ENCODE peak calls at places on chromosomes 3 and 15, in five cellular contexts. O, X, I, J and V are unnamed samples.

GRCh38 chr3:105284876-105285275 is 81.8 kb upstream of the ALCAM start:
- DNase-seq in O (no peak), X (no peak), I (peak; percentile 88), J (no peak), V (no peak)

GRCh38 chr15:68408526-68408925 is 23.4 kb downstream of the ITGA11 start:
- DNase-seq in O (no peak), X (no peak), I (no peak), J (peak; percentile 20), V (no peak)

GRCh38 chr3:127114337-127115070 is 78.4 kb upstream of the PRR23E start:
- DNase-seq in O (no peak), X (no peak), I (no peak), J (no peak), V (no peak)

GRCh38 chr3:16399473-16399872 is 114.0 kb downstream of the RFTN1 start:
- DNase-seq in O (peak; percentile 57), X (no peak), I (peak; percentile 50), J (no peak), V (no peak)

GRCh38 chr3:127141921-127142730 is 50.8 kb upstream of the PRR23E start:
- DNase-seq in O (no peak), X (no peak), I (peak; percentile 78), J (no peak), V (no peak)

GRCh38 chr3:77038928-77039605 is 832 bp upstream of the ROBO2 start:
- DNase-seq in O (no peak), X (no peak), I (peak; percentile 42), J (no peak), V (no peak)

GRCh38 chr3:49076627-49077026 is 17.2 kb downstream of the QRICH1 start:
- DNase-seq in O (no peak), X (no peak), I (peak; percentile 33), J (no peak), V (no peak)

GRCh38 chr3:124514681-124515080 is 215.6 kb upstream of the UMPS start:
- DNase-seq in O (no peak), X (no peak), I (peak; percentile 52), J (no peak), V (no peak)

GRCh38 chr3:187040637-187041361 is 98.5 kb downstream of the RPL39L start:
- DNase-seq in O (no peak), X (no peak), I (peak; percentile 66), J (no peak), V (no peak)

GRCh38 chr3:36777424-36778218 is 13.3 kb upstream of the DCLK3 start:
- DNase-seq in O (no peak), X (no peak), I (no peak), J (no peak), V (no peak)

GRCh38 chr3:30810617-30811016 is 83.8 kb downstream of the GADL1 start:
- DNase-seq in O (no peak), X (no peak), I (no peak), J (no peak), V (no peak)

GRCh38 chr3:194373912-194374311 is 4.4 kb upstream of the LRRC15 start:
- DNase-seq in O (no peak), X (no peak), I (no peak), J (no peak), V (no peak)

GRCh38 chr15:41695750-41696436 is 35.7 kb downstream of the MGA start:
- DNase-seq in O (peak; percentile 79), X (no peak), I (peak; percentile 17), J (no peak), V (peak; percentile 55)
- TF ChIP-seq CTCF in O (peak; percentile 49), X (no peak), I (no peak), J (peak; percentile 35), V (peak; percentile 48)

DNA sequence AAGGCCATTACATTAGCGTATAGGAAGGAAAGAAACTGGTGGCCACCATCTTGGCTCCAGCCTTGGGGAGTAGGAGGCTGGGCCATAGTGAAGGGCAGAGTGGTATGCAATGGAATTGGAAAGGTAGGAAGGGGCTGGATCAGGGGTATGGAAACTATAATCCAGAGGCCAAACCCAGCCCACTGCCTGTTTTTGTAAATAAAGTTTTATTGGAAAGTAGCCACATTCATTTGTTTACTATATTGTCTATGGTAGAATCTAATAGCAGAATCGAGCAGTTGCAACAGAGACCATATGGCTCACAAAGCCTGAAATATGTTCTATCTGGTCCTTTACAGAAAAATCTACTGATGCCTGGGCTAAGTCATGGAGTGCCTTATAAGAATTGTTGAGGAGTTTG is 14.1 kb upstream of the SH3BP5 start:
- DNase-seq in O (no peak), X (no peak), I (no peak), J (no peak), V (no peak)
- H3K4me3 ChIP-seq in O (no peak overlapping the region), X (no peak overlapping the region), I (no peak overlapping the region), J (no peak overlapping the region), V (no peak overlapping the region)

GRCh38 chr3:4584537-4585249 is 91.5 kb downstream of the ITPR1 start:
- DNase-seq in O (peak; percentile 35), X (no peak), I (no peak), J (no peak), V (no peak)
- TF ChIP-seq CTCF in O (no peak), X (peak; percentile 25), I (no peak), J (no peak), V (no peak)

GRCh38 chr3:73055583-73056364 is 5.7 kb upstream of the EBLN2 start:
- DNase-seq in O (no peak), X (no peak), I (peak; percentile 45), J (no peak), V (no peak)
- H3K4me3 ChIP-seq in O (no peak overlapping the region), X (no peak overlapping the region), I (no peak overlapping the region), J (no peak overlapping the region), V (no peak overlapping the region)

DNA sequence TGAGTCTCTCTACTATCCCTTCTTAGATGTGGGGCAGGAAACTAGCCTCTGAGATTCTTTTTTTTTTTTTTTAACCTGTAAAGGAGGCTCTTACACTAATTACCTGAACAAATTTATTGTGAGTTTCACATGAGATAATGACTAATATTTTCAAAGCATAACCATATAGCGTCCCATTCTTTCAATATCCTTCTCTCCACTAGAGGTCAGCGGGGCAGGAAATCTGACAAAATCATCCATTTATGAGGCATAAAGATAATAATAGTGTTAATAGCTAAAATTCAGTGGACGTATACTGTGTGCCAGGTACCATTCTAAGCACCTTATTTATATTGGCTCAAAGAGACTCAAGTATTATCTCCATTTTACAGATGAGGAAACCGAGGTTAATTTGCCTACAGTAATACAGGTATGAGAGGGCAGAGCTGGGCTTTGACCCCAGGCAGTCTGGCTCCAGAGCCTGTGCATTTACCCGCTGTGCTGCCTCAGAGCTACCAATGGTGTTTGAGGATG is 16.3 kb upstream of the SMAD6 start:
- DNase-seq in O (no peak), X (no peak), I (peak; percentile 27), J (no peak), V (no peak)
- TF ChIP-seq CTCF in O (no peak), X (no peak), I (no peak), J (peak; percentile 24), V (peak; percentile 0)

DNA sequence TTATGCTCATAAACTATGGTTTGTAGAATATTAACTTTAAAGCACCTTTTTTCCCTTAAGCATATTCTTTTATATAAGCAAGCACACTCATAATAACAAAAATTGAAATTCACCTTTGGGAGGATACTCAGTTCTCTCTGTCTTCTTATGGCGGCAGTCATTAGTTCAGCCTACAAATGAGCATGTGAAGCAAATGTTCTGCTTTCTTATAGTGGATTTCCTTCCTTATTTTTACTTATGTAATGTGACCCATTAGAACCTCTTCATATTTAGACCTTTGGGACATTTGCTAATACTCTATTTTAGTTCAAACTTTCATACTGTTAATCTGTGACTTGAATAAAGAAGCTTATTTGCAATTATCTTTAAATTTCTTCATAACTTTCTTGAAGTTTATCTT is at the start of gene P2RY13:
- DNase-seq in O (no peak), X (no peak), I (no peak), J (no peak), V (no peak)
- H3K4me3 ChIP-seq in O (no peak within 1 kb of the TSS), X (peak within 1 kb of the TSS; percentile 45), I (no peak within 1 kb of the TSS), J (peak within 1 kb of the TSS; percentile 32), V (no peak within 1 kb of the TSS)

DNA sequence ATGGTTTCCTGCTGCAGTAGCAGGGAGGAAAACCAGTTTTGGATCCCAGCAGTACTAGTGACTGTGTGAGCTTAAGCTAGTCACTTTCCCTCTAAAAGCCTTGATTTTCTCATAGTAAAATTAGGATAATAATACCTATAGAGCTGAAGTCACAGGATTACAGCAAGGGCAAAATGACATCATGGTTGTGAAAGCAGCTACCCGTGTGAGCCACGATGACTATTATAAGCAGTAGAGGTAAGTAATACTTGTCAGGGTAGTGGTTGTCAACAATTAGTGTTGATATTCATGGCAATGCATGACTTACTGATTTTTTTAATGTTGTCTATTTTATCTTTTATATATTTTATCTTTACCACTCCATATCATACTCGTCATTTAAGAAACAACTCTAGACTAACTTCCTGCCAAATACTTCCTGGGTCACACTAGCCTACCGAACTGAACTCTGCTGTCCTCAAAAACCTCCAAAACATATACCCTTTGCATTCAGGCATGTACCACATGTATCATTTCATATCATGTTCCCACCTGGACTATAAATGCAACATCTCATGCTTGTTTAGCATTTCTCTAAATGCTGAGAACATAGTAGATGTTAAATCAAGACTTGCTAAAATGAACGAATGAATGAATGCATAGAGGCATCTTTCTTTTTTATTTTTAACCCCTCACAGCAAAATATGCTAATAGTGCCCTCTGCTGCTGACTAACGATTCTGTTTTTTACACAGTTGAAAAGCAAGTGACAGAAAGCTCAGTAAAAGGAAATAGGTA is 172.6 kb downstream of the P3H2 start:
- DNase-seq in O (peak; percentile 66), X (no peak), I (peak; percentile 94), J (no peak), V (no peak)
- TF ChIP-seq CTCF in O (peak; percentile 37), X (no peak), I (peak; percentile 47), J (peak; percentile 41), V (peak; percentile 52)

DNA sequence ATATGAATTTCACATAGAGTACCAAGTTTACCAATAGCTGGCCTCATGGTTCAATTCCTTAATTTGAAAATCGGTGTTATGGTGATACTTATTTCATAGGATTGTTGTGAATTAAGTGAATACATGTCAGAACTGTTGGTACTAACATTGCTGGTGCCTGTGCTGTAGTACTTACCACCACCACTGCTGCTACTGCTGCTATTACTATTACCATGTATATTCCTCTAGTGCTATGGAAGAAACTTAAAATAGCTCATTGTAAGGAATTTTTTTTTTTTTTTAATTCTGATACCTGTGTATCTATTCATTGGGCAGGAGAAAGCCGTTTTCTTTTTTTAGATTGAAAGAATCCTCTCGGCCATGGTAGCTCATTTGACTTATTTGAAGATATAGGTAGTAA is 3.6 kb downstream of the FYTTD1 start:
- DNase-seq in O (peak; percentile 27), X (no peak), I (no peak), J (no peak), V (no peak)
- H3K4me3 ChIP-seq in O (peak overlapping the region; percentile 89), X (no peak overlapping the region), I (no peak overlapping the region), J (no peak overlapping the region), V (peak overlapping the region; percentile 22)